ENCODE peak calls at places on chromosome 11, in four cellular contexts. One of them, this sample, is unnamed.
A peak's percentile ranks its signal among the peaks of the same experiment; 100 is the strongest.

GRCh38 chr11:35141538-35141937 is 2.6 kb downstream of the CD44 start:
- DNase-seq in WTC11: no peak
- DNase-seq in T-cell: no peak
- DNase-seq in iPS-NIHi11: no peak
- DNase-seq in this sample: no peak

GRCh38 chr11:73334244-73335203 is 26.4 kb downstream of the ARHGEF17 start:
- DNase-seq in T-cell: no peak
- DNase-seq in WTC11: no peak
- DNase-seq in iPS-NIHi11: no peak
- DNase-seq in this sample: peak; percentile 86

GRCh38 chr11:14537134-14537599 is 17.0 kb upstream of the PSMA1 start:
- DNase-seq in T-cell: peak; percentile 32
- DNase-seq in iPS-NIHi11: peak; percentile 63
- DNase-seq in WTC11: no peak
- DNase-seq in this sample: no peak

GRCh38 chr11:117523680-117524079 is 196.0 kb downstream of the CEP164 start:
- DNase-seq in iPS-NIHi11: no peak
- DNase-seq in WTC11: no peak
- DNase-seq in T-cell: no peak
- DNase-seq in this sample: no peak

GRCh38 chr11:62444271-62444833 is 25.5 kb downstream of the SCGB1A1 start:
- DNase-seq in WTC11: peak; percentile 41
- DNase-seq in iPS-NIHi11: peak; percentile 84
- DNase-seq in T-cell: no peak
- DNase-seq in this sample: peak; percentile 85

GRCh38 chr11:104163100-104164027 is 583 bp downstream of the PDGFD start:
- DNase-seq in WTC11: peak; percentile 48
- DNase-seq in iPS-NIHi11: peak; percentile 16
- DNase-seq in T-cell: no peak
- DNase-seq in this sample: peak; percentile 29

GRCh38 chr11:116328851-116329250 is 443.9 kb downstream of the BUD13 start:
- DNase-seq in T-cell: no peak
- DNase-seq in iPS-NIHi11: no peak
- DNase-seq in WTC11: no peak
- DNase-seq in this sample: no peak

GRCh38 chr11:8913961-8914660 is 3.1 kb downstream of the AKIP1 start:
- DNase-seq in iPS-NIHi11: peak; percentile 54
- DNase-seq in T-cell: peak; percentile 46
- DNase-seq in WTC11: peak; percentile 65
- DNase-seq in this sample: peak; percentile 52

This sample was measured in ELF-1.